ENCODE peak calls at places on chromosomes 16 and 17, in ten cellular contexts. Z, I, V, K, W, Q, P, F, T and S are unnamed samples. For H3K4me1, the result is how much of the 10 kb centered on the place peaks cover.

GRCh38 chr17:14299261-14300093 is 1.4 kb upstream of the HS3ST3B1 start:
- DNase-seq in T (peak), W (peak), Z (no peak), Q (no peak), K (peak), F (no peak), V (no peak), I (peak), P (peak), S (no peak)

GRCh38 chr16:88060524-88061219 is 109.4 kb downstream of the BANP start:
- DNase-seq in I (no peak), V (no peak), Q (no peak), Z (no peak), K (no peak), W (no peak), P (no peak), T (no peak), F (no peak), S (no peak)

GRCh38 chr17:32609085-32609484 is 122.3 kb downstream of the CDK5R1 start:
- DNase-seq in Q (no peak), I (peak), F (peak), Z (peak), V (peak), W (no peak), T (peak), K (peak), P (peak), S (no peak)

GRCh38 chr17:15048933-15049539 is 216.1 kb downstream of the PMP22 start:
- DNase-seq in I (no peak), T (no peak), K (no peak), W (no peak), P (no peak), F (no peak), V (no peak), Z (no peak), Q (no peak), S (no peak)

GRCh38 chr16:57480127-57480753 is 6.1 kb downstream of the DOK4 start:
- DNase-seq in T (peak), P (peak), I (peak), K (peak), W (peak), Q (no peak), Z (no peak), V (no peak), F (peak), S (no peak)

GRCh38 chr17:74407384-74407783 is 24.5 kb upstream of the GPRC5C start:
- DNase-seq in V (no peak), K (no peak), P (no peak), F (no peak), T (no peak), Z (no peak), Q (no peak), I (no peak), W (no peak), S (no peak)

GRCh38 chr17:66786101-66786500 is 48.8 kb upstream of the CACNG5 start:
- DNase-seq in Q (no peak), F (no peak), W (no peak), Z (no peak), K (no peak), I (no peak), V (no peak), T (no peak), P (no peak), S (no peak)

GRCh38 chr16:73040136-73040535 is 7.8 kb downstream of the ZFHX3 start:
- DNase-seq in V (no peak), F (peak), K (no peak), W (peak), Q (no peak), Z (no peak), T (no peak), I (no peak), P (no peak), S (no peak)

GRCh38 chr17:80034977-80035686 is 540 bp downstream of the TBC1D16 start:
- DNase-seq in P (peak), W (no peak), V (no peak), T (peak), Q (no peak), K (peak), I (peak), F (no peak), Z (no peak), S (no peak)

GRCh38 chr17:1031711-1032110 is 34.8 kb downstream of the TIMM22 start:
- DNase-seq in P (peak), Q (no peak), V (no peak), K (no peak), Z (peak), W (peak), F (no peak), I (peak), T (peak), S (no peak)

DNA sequence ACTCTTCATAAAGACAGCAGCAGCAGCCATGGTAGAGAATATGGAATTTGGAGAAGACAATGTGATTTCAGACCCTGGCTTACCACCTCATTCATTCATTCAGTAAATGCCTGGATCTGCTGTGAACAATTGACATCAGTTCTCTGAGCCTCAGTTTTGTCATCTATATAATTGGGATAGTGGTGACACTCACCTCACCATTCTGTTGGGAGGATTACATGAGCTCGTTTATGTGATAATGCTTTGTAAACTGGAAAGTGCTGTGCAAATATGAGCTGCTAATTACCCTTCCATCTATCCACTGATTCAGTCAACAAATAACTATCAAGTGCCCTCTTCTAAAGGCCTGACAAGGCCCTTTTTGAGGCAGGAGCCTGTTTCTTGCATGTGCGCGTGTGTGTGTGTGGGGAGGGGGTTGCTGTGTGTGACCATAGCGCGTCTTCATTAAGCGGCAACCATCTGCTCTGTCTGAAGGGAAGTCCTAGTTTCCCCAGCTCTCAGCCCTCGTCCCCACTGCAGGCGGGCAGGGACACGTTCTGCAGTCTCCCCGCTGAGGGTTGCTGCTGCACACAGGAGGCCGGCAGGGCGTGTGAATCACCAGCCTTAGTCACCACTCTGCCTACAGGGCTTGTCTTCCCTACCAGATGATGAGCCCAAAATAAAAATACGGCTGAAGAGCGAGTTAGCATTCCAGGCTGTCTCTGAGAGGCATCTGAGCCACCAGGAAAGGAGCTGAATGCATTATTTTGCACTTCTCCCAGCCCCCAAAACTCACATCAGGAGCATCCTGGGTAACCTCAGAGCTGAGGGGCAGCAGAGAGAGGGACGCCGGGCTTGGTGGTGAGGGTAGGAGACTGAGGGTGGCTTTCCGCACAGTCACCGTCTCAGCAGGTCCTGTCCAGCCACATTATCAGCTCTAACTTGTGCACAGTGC is 19.9 kb downstream of the ARL4D start:
- DNase-seq in T (no peak), I (peak), F (no peak), W (peak), P (no peak), V (peak), Q (no peak), K (no peak), Z (peak), S (no peak)
- TF ChIP-seq CTCF in T (no peak), I (no peak), F (no peak), W (no peak), P (no peak), V (no peak), Q (no peak), K (no peak), Z (no peak), S (no peak)

DNA sequence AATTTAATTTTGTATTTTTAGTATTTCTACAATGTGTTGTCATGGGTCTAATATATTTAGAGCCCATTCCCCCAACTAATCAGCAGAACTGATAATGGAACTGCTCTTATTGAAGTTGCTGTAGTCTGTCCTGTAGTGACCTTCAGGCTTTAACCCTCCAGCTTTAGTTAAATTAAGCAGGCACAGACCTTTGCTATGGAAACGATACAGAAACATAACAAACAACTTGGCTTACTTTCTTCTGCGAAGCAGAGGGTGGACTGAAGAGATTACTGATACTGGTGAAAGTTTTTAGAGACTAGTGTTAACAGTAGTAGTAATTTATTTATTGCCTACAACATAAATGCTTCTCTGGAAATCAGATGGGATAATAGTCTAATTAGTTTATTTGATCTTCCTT is 61.4 kb downstream of the NFATC3 start:
- DNase-seq in I (no peak), Q (no peak), F (no peak), V (no peak), T (no peak), P (no peak), Z (no peak), W (no peak), K (no peak), S (no peak)
- H3K4me1 ChIP-seq in I (under half), Q (under half), F (under half), V (under half), T (under half), P (under half), Z (under half), W (under half), K (under half), S (under half)

DNA sequence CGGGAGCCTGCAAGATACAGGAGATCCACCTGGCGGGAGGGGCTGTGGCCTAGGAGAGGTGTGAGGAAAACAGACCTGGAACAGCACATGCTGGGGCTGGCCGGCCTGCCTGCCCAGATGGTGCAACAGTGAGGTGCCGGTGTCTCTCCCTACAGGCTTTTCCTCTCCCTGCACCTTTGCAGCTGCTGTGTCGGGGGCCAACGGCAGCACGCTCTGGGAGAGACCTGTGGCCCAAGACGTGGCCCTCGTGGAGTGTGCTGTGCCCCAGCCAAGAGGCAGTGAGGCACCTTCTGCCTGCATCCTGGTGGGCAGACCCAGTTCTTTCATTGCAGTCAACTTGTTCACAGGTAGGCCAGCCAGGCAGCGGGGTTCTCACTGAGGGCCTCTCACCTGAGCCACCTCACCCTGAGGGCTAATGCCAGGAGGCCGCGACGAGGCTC is 15.9 kb downstream of the RGS11 start:
- DNase-seq in Q (no peak), K (no peak), T (no peak), F (no peak), P (no peak), W (no peak), V (no peak), I (no peak), Z (no peak), S (no peak)
- TF ChIP-seq CTCF in Q (no peak), K (no peak), T (no peak), F (no peak), P (no peak), W (no peak), V (no peak), I (no peak), Z (no peak), S (no peak)

GRCh38 chr17:41551370-41551769 is 20.5 kb downstream of the KRT9 start:
- DNase-seq in P (no peak), I (no peak), W (no peak), K (no peak), V (no peak), T (no peak), Z (no peak), F (no peak), Q (no peak), S (no peak)
- H3K4me1 ChIP-seq in P (under half), I (under half), W (under half), K (under half), V (half or more), T (under half), Z (under half), F (under half), Q (under half), S (under half)